ENCODE peak calls at places on chromosomes 13 and 19, in four cellular contexts. Z is transverse colon, E is endothelial cell of umbilical vein, L is suprapubic skin. V is an unnamed sample.

GRCh38 chr13:42065414-42065813 is 17.0 kb downstream of the DGKH start:
- DNase-seq in Z (no peak), L (no peak), E (peak; percentile 9), V (no peak)

GRCh38 chr13:112968380-112968909 is 569 bp upstream of the MCF2L start:
- DNase-seq in L (peak; percentile 76), E (no peak), Z (peak; percentile 70), V (peak; percentile 79)

GRCh38 chr13:97386832-97387486 is 47.0 kb upstream of the RAP2A start:
- DNase-seq in L (no peak), E (no peak), Z (peak; percentile 26), V (no peak)

GRCh38 chr19:15643387-15643786 is 2.7 kb downstream of the CYP4F3 start:
- DNase-seq in E (no peak), L (no peak), Z (no peak), V (no peak)

GRCh38 chr19:53504903-53505302 is 33.0 kb upstream of the ZNF331 start:
- DNase-seq in Z (no peak), E (no peak), L (no peak), V (no peak)

GRCh38 chr13:44141213-44141724 is 232.4 kb upstream of the SERP2 start:
- DNase-seq in L (no peak), Z (no peak), E (no peak), V (no peak)

GRCh38 chr13:27170521-27171243 is 929 bp downstream of the USP12 start:
- DNase-seq in Z (peak; percentile 49), E (peak; percentile 68), L (peak; percentile 77), V (peak; percentile 34)

GRCh38 chr19:3047307-3048189 is 14.7 kb downstream of the TLE5 start:
- DNase-seq in L (peak; percentile 96), Z (peak; percentile 92), E (peak; percentile 73), V (peak; percentile 87)

GRCh38 chr13:59677966-59678814 is 485.5 kb downstream of the DIAPH3 start:
- DNase-seq in E (peak; percentile 79), L (no peak), Z (no peak), V (no peak)

GRCh38 chr19:7699422-7700127 is 2.4 kb downstream of the FCER2 start:
- DNase-seq in E (no peak), Z (no peak), L (no peak), V (no peak)

GRCh38 chr13:94968040-94968756 is 255.9 kb upstream of the SOX21 start:
- DNase-seq in E (peak; percentile 6), Z (no peak), L (no peak), V (no peak)

GRCh38 chr13:41492432-41493267 is 35.3 kb downstream of the RGCC start:
- DNase-seq in E (peak; percentile 17), Z (no peak), L (no peak), V (no peak)

GRCh38 chr13:60654405-60654804 is 257.4 kb downstream of the TDRD3 start:
- DNase-seq in L (no peak), Z (no peak), E (peak; percentile 56), V (peak; percentile 59)

GRCh38 chr19:39467941-39468340 is 12.7 kb upstream of the TIMM50 start:
- DNase-seq in E (no peak), L (no peak), Z (no peak), V (no peak)

GRCh38 chr19:39469036-39469435 is 11.6 kb upstream of the TIMM50 start:
- DNase-seq in L (no peak), E (no peak), Z (no peak), V (no peak)

GRCh38 chr19:39465956-39466747 is 14.5 kb upstream of the TIMM50 start:
- DNase-seq in Z (no peak), L (no peak), E (no peak), V (no peak)

GRCh38 chr19:39463403-39463802 is 17.2 kb upstream of the TIMM50 start:
- DNase-seq in L (no peak), Z (no peak), E (no peak), V (no peak)
- H3K9me3 ChIP-seq in L (no peaks in the 10 kb centered on the region), Z (no peaks in the 10 kb centered on the region), E (no peaks in the 10 kb centered on the region), V (no peaks in the 10 kb centered on the region)

GRCh38 chr19:5828661-5829566 is 10.6 kb downstream of the FUT6 start:
- DNase-seq in Z (peak; percentile 58), E (peak; percentile 16), L (no peak), V (peak; percentile 55)
- TF ChIP-seq POLR2AphosphoS5 in Z (peak; percentile 43), E (no peak), L (no peak), V (no peak)

DNA sequence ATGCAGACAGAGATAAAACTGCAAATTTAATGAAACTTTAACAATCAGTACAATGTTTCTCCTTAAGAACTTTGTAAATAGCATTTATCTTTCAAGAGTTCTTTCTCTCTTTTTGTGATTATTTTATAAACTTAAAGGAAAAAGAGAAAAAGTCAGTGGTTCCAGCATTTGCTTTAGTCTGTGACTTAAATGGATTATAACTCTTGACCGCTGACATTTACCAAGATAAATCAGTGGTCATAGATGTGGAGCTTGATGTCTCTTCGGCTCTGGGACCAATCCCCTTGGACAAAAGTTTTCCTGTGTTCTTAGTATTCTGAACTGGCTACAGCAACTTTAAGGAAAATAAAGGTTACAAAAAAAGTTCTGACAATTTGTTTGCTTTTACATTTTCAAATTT is 162.6 kb downstream of the TM9SF2 start:
- DNase-seq in L (no peak), Z (no peak), E (no peak), V (no peak)
- H3K4me1 ChIP-seq in L (peaks cover 4% of the 10 kb centered on the region), Z (no peaks in the 10 kb centered on the region), E (peaks cover 5% of the 10 kb centered on the region), V (peaks cover 4% of the 10 kb centered on the region)

GRCh38 chr19:48044561-48044960 is 682 bp upstream of the CABP5 start:
- DNase-seq in E (no peak), Z (no peak), L (no peak), V (no peak)
- H3K9me3 ChIP-seq in E (no peaks in the 10 kb centered on the region), Z (no peaks in the 10 kb centered on the region), L (no peaks in the 10 kb centered on the region), V (no peaks in the 10 kb centered on the region)

GRCh38 chr19:32691291-32691951 is at the start of gene NUDT19:
- DNase-seq in L (peak; percentile 89), Z (peak; percentile 90), E (peak; percentile 83), V (peak; percentile 89)
- TF ChIP-seq POLR2AphosphoS5 in L (peak; percentile 16), Z (peak; percentile 95), E (peak; percentile 84), V (peak; percentile 94)

GRCh38 chr19:38278751-38279150 is 14.4 kb downstream of the SPINT2 start:
- DNase-seq in Z (no peak), L (no peak), E (no peak), V (no peak)
- H3K4me1 ChIP-seq in Z (peaks cover 30% of the 10 kb centered on the region), L (peaks cover 72% of the 10 kb centered on the region), E (peaks cover 30% of the 10 kb centered on the region), V (peaks cover 48% of the 10 kb centered on the region)

GRCh38 chr19:31015778-31016177 is 333.5 kb downstream of the TSHZ3 start:
- DNase-seq in L (no peak), E (no peak), Z (no peak), V (no peak)

GRCh38 chr19:31014668-31015067 is 334.6 kb downstream of the TSHZ3 start:
- DNase-seq in L (no peak), E (no peak), Z (no peak), V (no peak)

GRCh38 chr19:31023038-31023437 is 326.2 kb downstream of the TSHZ3 start:
- DNase-seq in L (no peak), Z (no peak), E (no peak), V (no peak)

GRCh38 chr19:31013391-31013975 is 335.8 kb downstream of the TSHZ3 start:
- DNase-seq in E (no peak), Z (no peak), L (no peak), V (no peak)

DNA sequence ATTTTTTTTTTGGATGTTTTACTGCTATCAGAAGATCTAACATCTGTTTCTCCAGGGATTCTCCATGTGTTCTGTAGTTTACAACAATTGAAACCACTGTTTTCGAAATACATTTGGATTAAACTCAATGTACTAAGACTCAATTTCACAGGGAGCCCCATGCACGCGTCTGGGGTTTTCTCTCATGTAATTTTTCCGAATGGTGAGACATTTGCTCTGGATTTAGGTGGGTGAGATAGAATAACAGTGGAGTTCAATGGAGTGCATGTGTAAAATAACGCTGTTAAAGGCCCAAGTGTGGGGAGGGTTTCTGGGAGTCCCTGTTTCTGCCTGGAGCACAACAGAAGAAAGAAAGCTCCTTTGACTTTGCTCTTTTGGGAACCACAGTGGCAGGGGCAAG is 330.3 kb downstream of the TSHZ3 start:
- DNase-seq in L (no peak), E (no peak), Z (no peak), V (no peak)
- H3K9me3 ChIP-seq in L (no peaks in the 10 kb centered on the region), E (peaks cover 6% of the 10 kb centered on the region), Z (no peaks in the 10 kb centered on the region), V (no peaks in the 10 kb centered on the region)

GRCh38 chr19:4473708-4474503 is 1.8 kb downstream of the HDGFL2 start:
- DNase-seq in L (peak; percentile 66), Z (no peak), E (no peak), V (no peak)

GRCh38 chr19:4472174-4472974 is at the start of gene HDGFL2:
- DNase-seq in Z (no peak), L (peak; percentile 71), E (no peak), V (no peak)

GRCh38 chr19:4473011-4473410 is 914 bp downstream of the HDGFL2 start:
- DNase-seq in Z (no peak), E (no peak), L (peak; percentile 70), V (no peak)

GRCh38 chr19:4477034-4477801 is 5.1 kb downstream of the HDGFL2 start:
- DNase-seq in L (no peak), E (no peak), Z (no peak), V (no peak)

GRCh38 chr19:4474504-4475136 is 2.5 kb downstream of the HDGFL2 start:
- DNase-seq in E (peak; percentile 75), L (no peak), Z (no peak), V (no peak)
- TF ChIP-seq POLR2AphosphoS5 in E (peak; percentile 44), L (no peak), Z (no peak), V (no peak)

V was measured in stomach.